ENCODE peak calls at places on chromosomes 5 and 9, in five cellular contexts. X, C, W, O and T are unnamed samples.
A peak's percentile ranks its signal among the peaks of the same experiment; 100 is the strongest.

GRCh38 chr5:67963789-67964519 is 251.6 kb upstream of the PIK3R1 start:
- DNase-seq in C (no peak), W (no peak), O (no peak), X (no peak), T (no peak)

GRCh38 chr5:169812786-169813185 is 167.5 kb downstream of the INSYN2B start:
- DNase-seq in O (no peak), W (no peak), C (no peak), X (no peak), T (no peak)

GRCh38 chr5:125440905-125441304 is 694.5 kb upstream of the ZNF608 start:
- DNase-seq in C (no peak), W (no peak), O (no peak), X (no peak), T (no peak)

GRCh38 chr9:94638335-94639044 is 828 bp downstream of the FBP1 start:
- DNase-seq in C (no peak), X (no peak), O (no peak), W (no peak), T (peak; percentile 71)

GRCh38 chr5:131150408-131150807 is 14.6 kb downstream of the HINT1 start:
- DNase-seq in X (no peak), O (no peak), C (no peak), W (no peak), T (no peak)

GRCh38 chr5:142720561-142721275 is 34.8 kb upstream of the FGF1 start:
- DNase-seq in C (no peak), W (no peak), O (no peak), X (no peak), T (no peak)

GRCh38 chr5:146447734-146448380 is 724 bp downstream of the TCERG1 start:
- DNase-seq in X (peak; percentile 33), W (no peak), C (no peak), O (no peak), T (no peak)

GRCh38 chr5:122219767-122220166 is 90.4 kb downstream of the ZNF474 start:
- DNase-seq in W (no peak), C (no peak), X (no peak), O (no peak), T (no peak)

GRCh38 chr5:124057815-124058231 is 545.8 kb downstream of the CSNK1G3 start:
- DNase-seq in O (no peak), X (no peak), C (no peak), W (no peak), T (no peak)

GRCh38 chr5:54885636-54886035 is 99.8 kb downstream of the ESM1 start:
- DNase-seq in O (no peak), W (no peak), C (no peak), X (no peak), T (no peak)

GRCh38 chr5:159412284-159413046 is 82.2 kb upstream of the IL12B start:
- DNase-seq in X (no peak), C (peak; percentile 68), O (peak; percentile 64), W (no peak), T (no peak)

GRCh38 chr5:167453518-167454020 is 837.9 kb upstream of the WWC1 start:
- DNase-seq in W (no peak), C (no peak), X (no peak), O (no peak), T (no peak)

GRCh38 chr5:92364986-92365550 is 982.0 kb upstream of the ARRDC3 start:
- DNase-seq in W (peak; percentile 39), C (no peak), O (no peak), X (no peak), T (no peak)

GRCh38 chr9:101028346-101029299 is at the start of gene PLPPR1:
- DNase-seq in C (no peak), X (peak; percentile 22), O (no peak), W (peak; percentile 36), T (peak; percentile 88)

GRCh38 chr9:34072868-34073590 is 24.3 kb upstream of the UBAP2 start:
- DNase-seq in W (no peak), O (no peak), X (no peak), C (no peak), T (no peak)

GRCh38 chr5:138282918-138283742 is 8.7 kb upstream of the GFRA3 start:
- DNase-seq in O (no peak), W (no peak), C (no peak), X (peak; percentile 45), T (peak; percentile 62)

GRCh38 chr9:93112116-93112863 is 16.3 kb downstream of the CARD19 start:
- DNase-seq in C (no peak), X (no peak), W (peak; percentile 51), O (no peak), T (peak; percentile 64)

GRCh38 chr5:96661101-96661840 is 905 bp upstream of the CAST start:
- DNase-seq in C (peak; percentile 65), W (peak; percentile 52), X (no peak), O (peak; percentile 43), T (no peak)

GRCh38 chr5:157513182-157513581 is 53.2 kb downstream of the NIPAL4 start:
- DNase-seq in O (no peak), C (no peak), W (no peak), X (no peak), T (no peak)

GRCh38 chr5:96812851-96813250 is 5.1 kb upstream of the ERAP1 start:
- DNase-seq in C (no peak), O (no peak), X (no peak), W (no peak), T (no peak)

GRCh38 chr5:148991606-148992005 is 71.3 kb downstream of the SH3TC2 start:
- DNase-seq in C (no peak), X (no peak), W (no peak), O (no peak), T (no peak)

GRCh38 chr9:93290495-93291434 is 106.8 kb downstream of the WNK2 start:
- DNase-seq in O (no peak), W (no peak), C (no peak), X (no peak), T (peak; percentile 53)

GRCh38 chr9:94846739-94847138 is 120.2 kb downstream of the AOPEP start:
- DNase-seq in C (no peak), W (no peak), O (no peak), X (no peak), T (no peak)

GRCh38 chr5:181051841-181052525 is 11.9 kb downstream of the BTNL9 start:
- DNase-seq in X (no peak), W (no peak), C (no peak), O (no peak), T (no peak)

GRCh38 chr5:1374680-1375055 is 29.8 kb upstream of the CLPTM1L start:
- DNase-seq in C (no peak), W (no peak), O (no peak), X (no peak), T (no peak)

GRCh38 chr9:87557996-87558395 is 60.3 kb downstream of the DAPK1 start:
- DNase-seq in C (no peak), O (no peak), W (peak; percentile 64), X (no peak), T (no peak)

GRCh38 chr5:109567374-109568044 is 122.2 kb upstream of the MAN2A1 start:
- DNase-seq in W (no peak), X (no peak), C (no peak), O (no peak), T (no peak)